ENCODE peak calls at places on chromosomes 11 and 22, in six cellular contexts. Y is cardiac fibroblast; X is CD4-positive, alpha-beta T cell; W is OCI-LY7; M is K562; Z is fibroblast of pulmonary artery. J is an unnamed sample.

GRCh38 chr11:86183694-86184093 is 60.9 kb upstream of the EED start:
- DNase-seq in Y (peak), X (no peak), W (no peak), M (peak), Z (peak), J (no peak)

GRCh38 chr11:282630-283360 is 4.6 kb downstream of the NLRP6 start:
- DNase-seq in Y (no peak), X (no peak), W (no peak), M (no peak), Z (no peak), J (no peak)

GRCh38 chr11:75202195-75202594 is 38.4 kb upstream of the TPBGL start:
- DNase-seq in Y (no peak), X (no peak), W (no peak), M (no peak), Z (no peak), J (no peak)

GRCh38 chr11:108009497-108010360 is 1.0 kb downstream of the CUL5 start:
- DNase-seq in Y (no peak), X (no peak), W (peak), M (no peak), Z (peak), J (no peak)

GRCh38 chr11:64918056-64918455 is 1.0 kb upstream of the ATG2A start:
- DNase-seq in Y (peak), X (no peak), W (peak), M (no peak), Z (peak), J (no peak)

GRCh38 chr22:18954333-18954732 is 18.2 kb upstream of the PRODH start:
- DNase-seq in Y (peak), X (peak), W (peak), M (peak), Z (peak), J (peak)

GRCh38 chr22:20579273-20580120 is 72.1 kb downstream of the MED15 start:
- DNase-seq in Y (no peak), X (no peak), W (no peak), M (no peak), Z (no peak), J (no peak)

GRCh38 chr11:131665344-131665968 is 295.0 kb downstream of the NTM start:
- DNase-seq in Y (no peak), X (no peak), W (no peak), M (no peak), Z (no peak), J (no peak)

GRCh38 chr11:15696069-15696468 is 581.3 kb downstream of the INSC start:
- DNase-seq in Y (no peak), X (no peak), W (no peak), M (no peak), Z (no peak), J (no peak)

GRCh38 chr11:19200410-19201201 is 1.2 kb downstream of the CSRP3 start:
- DNase-seq in Y (peak), X (no peak), W (no peak), M (no peak), Z (peak), J (no peak)

GRCh38 chr22:20517422-20517821 is 10.0 kb downstream of the MED15 start:
- DNase-seq in Y (no peak), X (no peak), W (no peak), M (peak), Z (no peak), J (no peak)

GRCh38 chr11:56783448-56784041 is 35.0 kb upstream of the OR9G4 start:
- DNase-seq in Y (peak), X (no peak), W (peak), M (peak), Z (peak), J (no peak)

GRCh38 chr11:462107-462890 is 12.2 kb downstream of the PTDSS2 start:
- DNase-seq in Y (no peak), X (no peak), W (no peak), M (no peak), Z (no peak), J (no peak)

GRCh38 chr11:122042981-122043380 is 73.0 kb downstream of the BLID start:
- DNase-seq in Y (no peak), X (no peak), W (no peak), M (no peak), Z (no peak), J (no peak)

GRCh38 chr22:35711336-35711735 is 6.3 kb upstream of the APOL5 start:
- DNase-seq in Y (no peak), X (no peak), W (no peak), M (no peak), Z (no peak), J (no peak)

GRCh38 chr22:35344956-35345690 is 35.8 kb upstream of the HMOX1 start:
- DNase-seq in Y (no peak), X (no peak), W (peak), M (no peak), Z (no peak), J (no peak)

GRCh38 chr11:46391578-46392420 is at the start of gene CHRM4:
- DNase-seq in Y (no peak), X (no peak), W (no peak), M (peak), Z (peak), J (peak)

GRCh38 chr11:117856252-117856651 is 20.2 kb downstream of the FXYD6 start:
- DNase-seq in Y (no peak), X (no peak), W (no peak), M (no peak), Z (no peak), J (no peak)

GRCh38 chr22:30206964-30207363 is 39.6 kb downstream of the LIF start:
- DNase-seq in Y (peak), X (no peak), W (no peak), M (no peak), Z (peak), J (no peak)

GRCh38 chr22:30947163-30947820 is 21.3 kb downstream of the MORC2 start:
- DNase-seq in Y (no peak), X (no peak), W (no peak), M (no peak), Z (no peak), J (peak)

GRCh38 chr11:11261629-11262028 is 91.4 kb downstream of the CSNK2A3 start:
- DNase-seq in Y (no peak), X (no peak), W (peak), M (no peak), Z (no peak), J (no peak)

GRCh38 chr11:63866211-63866610 is 27.3 kb downstream of the MARK2 start:
- DNase-seq in Y (peak), X (peak), W (peak), M (no peak), Z (peak), J (no peak)

GRCh38 chr22:19904881-19905618 is 36.5 kb upstream of the COMT start:
- DNase-seq in Y (no peak), X (no peak), W (no peak), M (no peak), Z (no peak), J (no peak)

GRCh38 chr11:36945384-36945783 is 347.3 kb upstream of the RAG2 start:
- DNase-seq in Y (peak), X (no peak), W (peak), M (no peak), Z (peak), J (no peak)

GRCh38 chr11:65116370-65117205 is 913 bp downstream of the ZNHIT2 start:
- DNase-seq in Y (peak), X (peak), W (peak), M (peak), Z (peak), J (peak)

GRCh38 chr11:25566298-25567200 is 765.4 kb upstream of the ANO3 start:
- DNase-seq in Y (peak), X (no peak), W (no peak), M (no peak), Z (peak), J (no peak)

GRCh38 chr11:108289699-108290098 is 66.8 kb downstream of the ATM start:
- DNase-seq in Y (no peak), X (no peak), W (peak), M (no peak), Z (no peak), J (no peak)

GRCh38 chr22:32606181-32606580 is 131.6 kb downstream of the FBXO7 start:
- DNase-seq in Y (no peak), X (no peak), W (no peak), M (no peak), Z (no peak), J (no peak)

GRCh38 chr11:76578655-76579046 is 91.9 kb downstream of the LRRC32 start:
- DNase-seq in Y (peak), X (no peak), W (no peak), M (no peak), Z (peak), J (no peak)

GRCh38 chr11:1837171-1838076 is 1.4 kb upstream of the TNNI2 start:
- DNase-seq in Y (peak), X (peak), W (peak), M (peak), Z (peak), J (peak)

GRCh38 chr11:106958506-106959248 is 59.6 kb downstream of the GUCY1A2 start:
- DNase-seq in Y (peak), X (no peak), W (no peak), M (no peak), Z (peak), J (no peak)

GRCh38 chr11:60948251-60948650 is 3.7 kb downstream of the SLC15A3 start:
- DNase-seq in Y (no peak), X (no peak), W (no peak), M (no peak), Z (no peak), J (no peak)

GRCh38 chr11:41177791-41178190 is 281.7 kb downstream of the LRRC4C start:
- DNase-seq in Y (no peak), X (no peak), W (no peak), M (no peak), Z (no peak), J (no peak)

DNA sequence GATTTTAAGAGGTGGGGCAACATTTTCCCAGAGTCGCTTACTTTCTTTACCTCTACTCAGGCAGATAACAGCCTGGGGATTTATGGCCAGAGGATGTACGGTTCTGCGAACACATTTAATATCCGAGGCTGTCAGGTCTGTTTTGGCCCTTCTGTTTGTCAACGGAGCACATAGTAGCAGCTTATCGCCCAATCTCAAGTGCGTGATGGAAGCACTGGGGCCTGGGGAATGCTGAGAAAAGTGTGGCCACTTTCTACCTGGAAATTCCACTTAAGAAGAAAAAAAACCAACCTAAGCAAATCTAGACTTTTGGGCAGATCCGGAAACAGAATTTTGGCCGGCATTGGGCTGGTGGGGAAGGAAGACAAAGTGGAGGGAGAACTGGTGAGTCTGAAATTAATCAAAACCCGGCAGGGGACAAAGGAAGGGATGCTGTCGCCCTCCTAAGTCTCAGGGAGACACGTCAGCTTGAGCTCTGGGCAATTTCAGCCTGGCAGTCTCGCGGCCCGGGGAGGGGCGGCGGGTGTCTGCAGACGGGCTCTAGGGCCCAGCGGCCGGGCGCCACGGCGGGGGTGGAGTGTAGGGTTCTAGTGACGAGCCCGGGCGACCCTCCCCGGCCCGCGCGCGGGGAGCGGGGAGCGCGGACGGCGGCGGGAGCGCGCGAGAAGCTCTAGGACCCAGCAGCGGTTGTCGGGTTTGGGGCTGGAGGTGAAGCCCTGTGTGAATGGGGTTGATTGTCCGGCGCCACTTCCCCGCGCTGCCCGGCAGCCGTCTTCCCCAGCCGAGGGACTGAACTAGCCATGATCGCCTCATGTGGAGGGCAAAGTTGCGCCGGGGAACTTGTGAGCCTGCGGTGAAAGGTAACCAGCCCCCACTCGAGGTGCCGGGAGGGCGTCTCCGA is at the start of gene AMOTL1:
- DNase-seq in Y (peak), X (no peak), W (no peak), M (peak), Z (peak), J (peak)
- TF ChIP-seq CTCF in Y (no peak), X (no peak), W (no peak), M (peak), Z (no peak), J (no peak)

DNA sequence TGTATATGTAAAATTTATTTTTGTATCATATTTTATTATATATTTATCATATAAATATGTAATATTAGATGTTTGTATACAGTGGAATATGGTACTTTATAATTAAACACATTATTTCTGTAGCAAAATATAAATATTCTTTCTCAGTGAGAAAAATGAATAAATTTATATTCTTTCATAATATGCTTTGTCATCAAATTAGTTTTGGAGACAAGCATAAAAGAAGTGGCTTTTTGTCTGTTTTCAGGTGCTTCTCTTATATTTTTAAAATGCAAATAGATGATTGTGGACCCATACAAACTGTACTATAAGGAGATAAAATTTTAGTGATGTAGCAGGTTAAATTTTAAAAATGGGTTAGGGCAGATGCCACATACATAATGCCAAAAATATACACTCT is 222.4 kb upstream of the CNTN5 start:
- DNase-seq in Y (no peak), X (no peak), W (no peak), M (no peak), Z (no peak), J (no peak)
- TF ChIP-seq CTCF in Y (no peak), X (no peak), W (no peak), M (no peak), Z (no peak), J (no peak)

GRCh38 chr11:129992161-129992944 is 10.3 kb downstream of the PRDM10 start:
- DNase-seq in Y (peak), X (peak), W (peak), M (peak), Z (peak), J (peak)
- TF ChIP-seq CTCF in Y (no peak), X (peak), W (peak), M (peak), Z (peak), J (no peak)

GRCh38 chr11:134861490-134862107 is 449.6 kb upstream of the B3GAT1 start:
- DNase-seq in Y (no peak), X (no peak), W (no peak), M (peak), Z (no peak), J (no peak)
- TF ChIP-seq CTCF in Y (no peak), X (no peak), W (peak), M (peak), Z (no peak), J (peak)